ENCODE peak calls at places on chromosomes 5 and 9, in eight cellular contexts. E is T-helper 2 cell; Z is stimulated activated CD8-positive, alpha-beta memory T cell treated with anti-CD3 and anti-CD28 coated beads, Interleukin-15, amount 100 ng/mL, for 4 hours; S is lung; W is nucleus accumbens; L is H7; D is NCI-H2029 treated with DMSO at 0.1 percent for 48 hours; B is activated T-cell treated with anti-CD3 and anti-CD28 coated beads for 48 hours. O is an unnamed sample.

GRCh38 chr5:151378616-151379015 is 31.3 kb upstream of the SLC36A2 start:
- DNase-seq in S (no peak), L (no peak), D (no peak), Z (no peak), B (no peak), W (no peak), E (no peak), O (no peak)

GRCh38 chr9:11618241-11618805 is 1005.5 kb upstream of the PTPRD start:
- DNase-seq in B (no peak), D (no peak), L (peak), W (no peak), Z (no peak), S (no peak), E (no peak), O (no peak)

GRCh38 chr5:134851307-134851923 is 5.6 kb downstream of the C5orf24 start:
- DNase-seq in D (no peak), W (no peak), S (no peak), E (no peak), L (peak), B (no peak), Z (no peak), O (no peak)

GRCh38 chr5:52822437-52822836 is 34.7 kb downstream of the ITGA1 start:
- DNase-seq in B (no peak), S (no peak), E (no peak), D (no peak), Z (no peak), L (no peak), W (no peak), O (no peak)

GRCh38 chr9:123368023-123368422 is 12.0 kb downstream of the CRB2 start:
- DNase-seq in S (no peak), B (no peak), D (no peak), Z (no peak), E (no peak), L (peak), W (no peak), O (no peak)

GRCh38 chr5:177491429-177491945 is 5.9 kb downstream of the PDLIM7 start:
- DNase-seq in Z (no peak), W (no peak), L (peak), B (peak), E (no peak), S (no peak), D (no peak), O (no peak)

GRCh38 chr9:126417007-126417406 is 90.4 kb downstream of the MVB12B start:
- DNase-seq in L (no peak), S (no peak), W (no peak), Z (no peak), B (no peak), D (peak), E (no peak), O (no peak)

GRCh38 chr9:129139993-129140396 is 28.8 kb downstream of the PTPA start:
- DNase-seq in Z (peak), E (peak), W (peak), D (peak), S (peak), L (peak), B (peak), O (peak)

GRCh38 chr5:172150514-172151425 is 37.3 kb downstream of the STK10 start:
- DNase-seq in E (no peak), D (no peak), W (no peak), B (no peak), S (peak), L (peak), Z (no peak), O (peak)

GRCh38 chr9:73643379-73644013 is 491.8 kb downstream of the ANXA1 start:
- DNase-seq in S (no peak), Z (no peak), D (no peak), B (no peak), L (no peak), E (no peak), W (no peak), O (no peak)